ENCODE peak calls at places on chromosomes 3 and 15, in nine cellular contexts. U is SW 1271, S is astrocyte, G is NCI-H510A, M is iris pigment epithelial cell, P is skeletal muscle cell, O is erythroblast, B is brain microvascular endothelial cell, Z is AG08396. F is an unnamed sample.

GRCh38 chr3:98556164-98557130 is 24.7 kb downstream of the GPR15 start:
- DNase-seq in G (no peak), P (no peak), Z (no peak), O (no peak), U (no peak), M (no peak), B (peak), S (peak), F (no peak)

GRCh38 chr15:31977812-31978662 is 52.3 kb upstream of the CHRNA7 start:
- DNase-seq in O (peak), P (no peak), S (no peak), M (peak), G (peak), Z (peak), U (peak), B (peak), F (peak)

GRCh38 chr3:100521439-100521845 is 29.0 kb downstream of the TMEM45A start:
- DNase-seq in U (no peak), Z (no peak), G (no peak), B (no peak), O (no peak), P (no peak), S (no peak), M (no peak), F (no peak)

GRCh38 chr15:61037031-61037430 is 192.1 kb downstream of the RORA start:
- DNase-seq in S (peak), O (no peak), P (no peak), G (no peak), B (no peak), U (no peak), M (peak), Z (no peak), F (no peak)

GRCh38 chr3:187700249-187700648 is 2.1 kb downstream of the RTP2 start:
- DNase-seq in S (no peak), U (no peak), P (no peak), B (no peak), G (no peak), M (no peak), Z (no peak), O (no peak), F (no peak)

GRCh38 chr15:77009646-77010311 is 14.9 kb downstream of the PSTPIP1 start:
- DNase-seq in U (no peak), M (no peak), B (no peak), G (no peak), S (no peak), Z (peak), O (no peak), P (no peak), F (no peak)

GRCh38 chr15:71411538-71412482 is 296.5 kb downstream of the THSD4 start:
- DNase-seq in B (peak), S (peak), P (peak), Z (peak), U (no peak), G (no peak), O (no peak), M (peak), F (peak)

GRCh38 chr3:178001670-178002101 is 534.5 kb upstream of the KCNMB2 start:
- DNase-seq in G (no peak), Z (no peak), B (no peak), M (peak), S (no peak), U (no peak), P (no peak), O (no peak), F (no peak)

GRCh38 chr3:107987036-107987557 is 103.7 kb downstream of the CD47 start:
- DNase-seq in U (peak), S (peak), Z (peak), G (no peak), P (peak), B (peak), M (peak), O (no peak), F (peak)

GRCh38 chr3:172904817-172905479 is 154.4 kb downstream of the ECT2 start:
- DNase-seq in S (peak), B (no peak), Z (no peak), G (no peak), U (no peak), M (no peak), P (no peak), O (no peak), F (no peak)